ENCODE peak calls at places on chromosomes 6 and 20, in nine cellular contexts. One of them, this sample, is unnamed.

GRCh38 chr6:6699741-6700367 is 111.3 kb downstream of the LY86 start:
- DNase-seq in A549: peak
- DNase-seq in HCT116: peak
- DNase-seq in HL-60: peak
- DNase-seq in K562: peak
- DNase-seq in GM23338: peak
- DNase-seq in HepG2: no peak
- DNase-seq in SK-N-SH: peak
- DNase-seq in GM12878: no peak
- DNase-seq in this sample: no peak

GRCh38 chr6:17965397-17965796 is 22.0 kb downstream of the KIF13A start:
- DNase-seq in A549: no peak
- DNase-seq in HCT116: no peak
- DNase-seq in HL-60: no peak
- DNase-seq in K562: no peak
- DNase-seq in GM23338: no peak
- DNase-seq in HepG2: no peak
- DNase-seq in SK-N-SH: no peak
- DNase-seq in GM12878: no peak
- DNase-seq in this sample: no peak

GRCh38 chr6:167663784-167664432 is 162.8 kb upstream of the AFDN start:
- DNase-seq in A549: no peak
- DNase-seq in HCT116: no peak
- DNase-seq in HL-60: no peak
- DNase-seq in K562: no peak
- DNase-seq in GM23338: no peak
- DNase-seq in HepG2: no peak
- DNase-seq in SK-N-SH: no peak
- DNase-seq in GM12878: no peak
- DNase-seq in this sample: no peak

GRCh38 chr6:95848717-95849116 is 167.1 kb upstream of the FUT9 start:
- DNase-seq in A549: no peak
- DNase-seq in HCT116: no peak
- DNase-seq in HL-60: no peak
- DNase-seq in K562: no peak
- DNase-seq in GM23338: peak
- DNase-seq in HepG2: no peak
- DNase-seq in SK-N-SH: no peak
- DNase-seq in GM12878: no peak
- DNase-seq in this sample: no peak

GRCh38 chr6:4935486-4935885 is 68.4 kb downstream of the RPP40 start:
- DNase-seq in A549: no peak
- DNase-seq in HCT116: no peak
- DNase-seq in HL-60: no peak
- DNase-seq in K562: no peak
- DNase-seq in GM23338: no peak
- DNase-seq in HepG2: no peak
- DNase-seq in SK-N-SH: no peak
- DNase-seq in GM12878: no peak
- DNase-seq in this sample: no peak

GRCh38 chr20:17634666-17635319 is 47.2 kb downstream of the RRBP1 start:
- DNase-seq in A549: no peak
- DNase-seq in HCT116: no peak
- DNase-seq in HL-60: peak
- DNase-seq in K562: no peak
- DNase-seq in GM23338: no peak
- DNase-seq in HepG2: no peak
- DNase-seq in SK-N-SH: no peak
- DNase-seq in GM12878: no peak
- DNase-seq in this sample: no peak

GRCh38 chr6:136317023-136317649 is 27.5 kb upstream of the BCLAF1 start:
- DNase-seq in A549: peak
- DNase-seq in HCT116: peak
- DNase-seq in HL-60: peak
- DNase-seq in K562: peak
- DNase-seq in GM23338: peak
- DNase-seq in HepG2: peak
- DNase-seq in SK-N-SH: peak
- DNase-seq in GM12878: peak
- DNase-seq in this sample: peak

GRCh38 chr6:45679163-45679562 is 301.4 kb upstream of the SUPT3H start:
- DNase-seq in A549: no peak
- DNase-seq in HCT116: no peak
- DNase-seq in HL-60: no peak
- DNase-seq in K562: no peak
- DNase-seq in GM23338: no peak
- DNase-seq in HepG2: no peak
- DNase-seq in SK-N-SH: no peak
- DNase-seq in GM12878: no peak
- DNase-seq in this sample: no peak

GRCh38 chr6:127069659-127070279 is 48.7 kb upstream of the RSPO3 start:
- DNase-seq in A549: peak
- DNase-seq in HCT116: peak
- DNase-seq in HL-60: no peak
- DNase-seq in K562: no peak
- DNase-seq in GM23338: peak
- DNase-seq in HepG2: peak
- DNase-seq in SK-N-SH: peak
- DNase-seq in GM12878: no peak
- DNase-seq in this sample: no peak

GRCh38 chr6:35370799-35371493 is 28.6 kb downstream of the PPARD start:
- DNase-seq in A549: no peak
- DNase-seq in HCT116: no peak
- DNase-seq in HL-60: peak
- DNase-seq in K562: no peak
- DNase-seq in GM23338: no peak
- DNase-seq in HepG2: no peak
- DNase-seq in SK-N-SH: no peak
- DNase-seq in GM12878: no peak
- DNase-seq in this sample: no peak

GRCh38 chr6:122701666-122702065 is 77.8 kb upstream of the FABP7 start:
- DNase-seq in A549: no peak
- DNase-seq in HCT116: no peak
- DNase-seq in HL-60: no peak
- DNase-seq in K562: no peak
- DNase-seq in GM23338: no peak
- DNase-seq in HepG2: no peak
- DNase-seq in SK-N-SH: no peak
- DNase-seq in GM12878: no peak
- DNase-seq in this sample: no peak

GRCh38 chr20:17611290-17611539 is 41.3 kb downstream of the DSTN start:
- DNase-seq in A549: peak
- DNase-seq in HCT116: no peak
- DNase-seq in HL-60: no peak
- DNase-seq in K562: no peak
- DNase-seq in GM23338: no peak
- DNase-seq in HepG2: no peak
- DNase-seq in SK-N-SH: no peak
- DNase-seq in GM12878: no peak
- DNase-seq in this sample: no peak

GRCh38 chr6:64437996-64438395 is 802.4 kb downstream of the PHF3 start:
- DNase-seq in A549: no peak
- DNase-seq in HCT116: no peak
- DNase-seq in HL-60: no peak
- DNase-seq in K562: no peak
- DNase-seq in GM23338: no peak
- DNase-seq in HepG2: no peak
- DNase-seq in SK-N-SH: no peak
- DNase-seq in GM12878: no peak
- DNase-seq in this sample: no peak

GRCh38 chr6:73369563-73369962 is at the start of gene OOEP:
- DNase-seq in A549: no peak
- DNase-seq in HCT116: no peak
- DNase-seq in HL-60: no peak
- DNase-seq in K562: no peak
- DNase-seq in GM23338: no peak
- DNase-seq in HepG2: no peak
- DNase-seq in SK-N-SH: no peak
- DNase-seq in GM12878: no peak
- DNase-seq in this sample: no peak

GRCh38 chr6:73367761-73368355 is 1.8 kb downstream of the OOEP start:
- DNase-seq in A549: no peak
- DNase-seq in HCT116: no peak
- DNase-seq in HL-60: no peak
- DNase-seq in K562: no peak
- DNase-seq in GM23338: no peak
- DNase-seq in HepG2: no peak
- DNase-seq in SK-N-SH: no peak
- DNase-seq in GM12878: no peak
- DNase-seq in this sample: no peak

GRCh38 chr6:73371984-73372383 is 2.3 kb upstream of the OOEP start:
- DNase-seq in A549: no peak
- DNase-seq in HCT116: no peak
- DNase-seq in HL-60: no peak
- DNase-seq in K562: no peak
- DNase-seq in GM23338: no peak
- DNase-seq in HepG2: no peak
- DNase-seq in SK-N-SH: no peak
- DNase-seq in GM12878: no peak
- DNase-seq in this sample: no peak

GRCh38 chr6:73368675-73369074 is 1.0 kb downstream of the OOEP start:
- DNase-seq in A549: no peak
- DNase-seq in HCT116: no peak
- DNase-seq in HL-60: no peak
- DNase-seq in K562: no peak
- DNase-seq in GM23338: no peak
- DNase-seq in HepG2: no peak
- DNase-seq in SK-N-SH: no peak
- DNase-seq in GM12878: no peak
- DNase-seq in this sample: no peak

DNA sequence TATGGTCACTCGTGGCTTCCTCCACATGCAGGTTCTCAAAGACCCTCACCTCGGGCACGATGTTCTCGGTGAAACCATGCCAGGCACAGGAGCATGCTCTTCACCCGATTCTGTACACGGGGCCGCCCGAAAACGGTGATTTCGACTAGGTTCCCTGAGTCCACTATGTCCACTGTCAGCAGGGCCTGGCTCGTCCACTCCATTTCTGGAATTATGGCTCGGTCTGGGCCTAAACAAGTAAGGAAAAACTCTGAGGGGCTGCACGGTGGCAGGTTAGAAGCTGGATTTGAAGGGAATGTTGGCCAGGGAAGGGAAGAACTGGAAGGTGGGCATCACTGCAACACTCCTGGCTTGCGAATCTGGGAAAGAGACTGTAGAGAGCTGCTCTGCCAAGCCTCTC is 540 bp downstream of the OOEP start:
- DNase-seq in A549: no peak
- DNase-seq in HCT116: no peak
- DNase-seq in HL-60: no peak
- DNase-seq in K562: no peak
- DNase-seq in GM23338: no peak
- DNase-seq in HepG2: no peak
- DNase-seq in SK-N-SH: no peak
- DNase-seq in GM12878: no peak
- DNase-seq in this sample: no peak
- TF ChIP-seq REST in A549: no peak
- TF ChIP-seq REST in HCT116: no peak
- TF ChIP-seq REST in HL-60: no peak
- TF ChIP-seq REST in K562: no peak
- TF ChIP-seq REST in GM23338: no peak
- TF ChIP-seq REST in HepG2: no peak
- TF ChIP-seq REST in SK-N-SH: no peak
- TF ChIP-seq REST in GM12878: no peak
- TF ChIP-seq REST in this sample: no peak

GRCh38 chr6:79421707-79422484 is 115.3 kb downstream of the LCA5 start:
- DNase-seq in A549: peak
- DNase-seq in HCT116: no peak
- DNase-seq in HL-60: no peak
- DNase-seq in K562: no peak
- DNase-seq in GM23338: no peak
- DNase-seq in HepG2: no peak
- DNase-seq in SK-N-SH: peak
- DNase-seq in GM12878: peak
- DNase-seq in this sample: no peak
- H3K4me3 ChIP-seq in A549: no peak
- H3K4me3 ChIP-seq in HCT116: no peak
- H3K4me3 ChIP-seq in HL-60: no peak
- H3K4me3 ChIP-seq in K562: no peak
- H3K4me3 ChIP-seq in GM23338: no peak
- H3K4me3 ChIP-seq in HepG2: no peak
- H3K4me3 ChIP-seq in SK-N-SH: no peak
- H3K4me3 ChIP-seq in GM12878: no peak
- H3K4me3 ChIP-seq in this sample: no peak

GRCh38 chr6:18976966-18977365 is 589.8 kb downstream of the RNF144B start:
- DNase-seq in A549: no peak
- DNase-seq in HCT116: no peak
- DNase-seq in HL-60: no peak
- DNase-seq in K562: no peak
- DNase-seq in GM23338: no peak
- DNase-seq in HepG2: no peak
- DNase-seq in SK-N-SH: no peak
- DNase-seq in GM12878: no peak
- DNase-seq in this sample: no peak

GRCh38 chr6:18976091-18976490 is 588.9 kb downstream of the RNF144B start:
- DNase-seq in A549: no peak
- DNase-seq in HCT116: no peak
- DNase-seq in HL-60: no peak
- DNase-seq in K562: no peak
- DNase-seq in GM23338: no peak
- DNase-seq in HepG2: no peak
- DNase-seq in SK-N-SH: no peak
- DNase-seq in GM12878: no peak
- DNase-seq in this sample: no peak

DNA sequence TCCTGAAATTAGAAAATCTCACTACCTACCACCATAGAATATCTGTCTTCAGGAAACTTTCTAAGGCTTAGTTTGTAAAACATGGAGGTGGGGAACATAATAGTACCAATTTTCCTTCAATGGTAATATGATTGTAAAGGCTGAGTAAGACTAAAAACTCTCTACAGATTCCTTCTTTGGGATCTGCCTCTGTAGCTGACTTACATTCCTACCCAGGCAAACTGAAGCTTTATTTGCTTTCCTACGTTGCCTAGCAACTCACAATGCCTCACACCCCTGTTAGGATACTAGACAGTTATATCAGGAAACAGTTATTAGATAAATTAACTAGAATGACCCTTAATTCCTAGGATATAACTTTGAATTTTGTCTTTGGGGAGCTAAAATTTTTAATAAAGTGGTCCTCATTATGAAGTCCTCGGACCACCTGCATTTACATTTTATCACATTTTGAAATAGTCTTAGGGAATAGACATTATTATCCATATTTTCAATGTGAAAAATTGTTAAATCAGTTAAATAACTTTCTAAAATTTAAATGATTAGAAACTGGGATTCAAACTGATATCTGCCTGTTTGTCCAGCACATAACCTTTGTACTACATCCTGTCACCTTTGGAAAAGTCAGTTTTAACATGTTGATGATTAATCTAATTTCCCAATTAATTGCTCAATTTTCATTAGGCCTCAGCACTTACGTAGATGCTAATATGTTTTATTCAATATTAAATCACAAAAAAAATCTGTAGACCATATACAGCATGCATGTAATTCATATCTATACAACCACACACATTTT is 591.4 kb downstream of the RNF144B start:
- DNase-seq in A549: peak
- DNase-seq in HCT116: no peak
- DNase-seq in HL-60: no peak
- DNase-seq in K562: no peak
- DNase-seq in GM23338: peak
- DNase-seq in HepG2: peak
- DNase-seq in SK-N-SH: no peak
- DNase-seq in GM12878: no peak
- DNase-seq in this sample: no peak
- TF ChIP-seq REST in A549: no peak
- TF ChIP-seq REST in HCT116: no peak
- TF ChIP-seq REST in HL-60: no peak
- TF ChIP-seq REST in K562: no peak
- TF ChIP-seq REST in GM23338: no peak
- TF ChIP-seq REST in HepG2: no peak
- TF ChIP-seq REST in SK-N-SH: no peak
- TF ChIP-seq REST in GM12878: no peak
- TF ChIP-seq REST in this sample: no peak

GRCh38 chr6:108588586-108588985 is 27.9 kb downstream of the FOXO3 start:
- DNase-seq in A549: no peak
- DNase-seq in HCT116: no peak
- DNase-seq in HL-60: no peak
- DNase-seq in K562: no peak
- DNase-seq in GM23338: peak
- DNase-seq in HepG2: no peak
- DNase-seq in SK-N-SH: no peak
- DNase-seq in GM12878: no peak
- DNase-seq in this sample: no peak
- H3K4me3 ChIP-seq in A549: no peak
- H3K4me3 ChIP-seq in HCT116: no peak
- H3K4me3 ChIP-seq in HL-60: no peak
- H3K4me3 ChIP-seq in K562: no peak
- H3K4me3 ChIP-seq in GM23338: no peak
- H3K4me3 ChIP-seq in HepG2: no peak
- H3K4me3 ChIP-seq in SK-N-SH: no peak
- H3K4me3 ChIP-seq in GM12878: no peak
- H3K4me3 ChIP-seq in this sample: no peak

This sample was measured in Panc1.